ENCODE peak calls at places on chromosome 11, in ten cellular contexts. G is cardiac fibroblast, Y is GM10248, N is glutamatergic neuron, Q is dorsolateral prefrontal cortex, H is lower leg skin, L is osteoblast, C is GM23338, K is nephron progenitor cell, W is Caco-2. U is an unnamed sample.

GRCh38 chr11:9273430-9274336 is 8.5 kb upstream of the DENND5A start:
- DNase-seq in G (peak; percentile 44), Y (no peak), N (no peak), Q (no peak), H (no peak), L (peak; percentile 58), C (no peak), K (no peak), W (no peak), U (no peak)

GRCh38 chr11:35549787-35550186 is 24.4 kb upstream of the PAMR1 start:
- DNase-seq in G (peak; percentile 87), Y (no peak), N (peak; percentile 39), Q (no peak), H (no peak), L (peak; percentile 91), C (peak; percentile 18), K (peak; percentile 18), W (peak; percentile 41), U (no peak)

GRCh38 chr11:61654397-61654829 is 25.8 kb upstream of the DAGLA start:
- DNase-seq in G (peak; percentile 42), Y (no peak), N (no peak), Q (no peak), H (peak; percentile 56), L (no peak), C (no peak), K (no peak), W (no peak), U (no peak)

GRCh38 chr11:4926607-4927006 is 2.5 kb upstream of the OR51G1 start:
- DNase-seq in G (no peak), Y (no peak), N (no peak), Q (no peak), H (no peak), L (no peak), C (no peak), K (no peak), W (no peak), U (no peak)

GRCh38 chr11:96309001-96309642 is 33.9 kb downstream of the MAML2 start:
- DNase-seq in G (peak; percentile 83), Y (no peak), N (no peak), Q (no peak), H (no peak), L (no peak), C (no peak), K (no peak), W (no peak), U (no peak)

GRCh38 chr11:70333206-70333605 is 62.7 kb downstream of the PPFIA1 start:
- DNase-seq in G (peak; percentile 58), Y (no peak), N (no peak), Q (peak; percentile 71), H (no peak), L (no peak), C (no peak), K (no peak), W (no peak), U (no peak)

GRCh38 chr11:90288207-90288821 is 65.5 kb upstream of the CHORDC1 start:
- DNase-seq in G (peak; percentile 16), Y (peak; percentile 17), N (no peak), Q (no peak), H (no peak), L (no peak), C (peak; percentile 57), K (no peak), W (no peak), U (no peak)

GRCh38 chr11:134272381-134273316 is 3.5 kb upstream of the GLB1L3 start:
- DNase-seq in G (peak; percentile 76), Y (no peak), N (peak; percentile 60), Q (no peak), H (no peak), L (no peak), C (peak; percentile 91), K (no peak), W (peak; percentile 76), U (no peak)

DNA sequence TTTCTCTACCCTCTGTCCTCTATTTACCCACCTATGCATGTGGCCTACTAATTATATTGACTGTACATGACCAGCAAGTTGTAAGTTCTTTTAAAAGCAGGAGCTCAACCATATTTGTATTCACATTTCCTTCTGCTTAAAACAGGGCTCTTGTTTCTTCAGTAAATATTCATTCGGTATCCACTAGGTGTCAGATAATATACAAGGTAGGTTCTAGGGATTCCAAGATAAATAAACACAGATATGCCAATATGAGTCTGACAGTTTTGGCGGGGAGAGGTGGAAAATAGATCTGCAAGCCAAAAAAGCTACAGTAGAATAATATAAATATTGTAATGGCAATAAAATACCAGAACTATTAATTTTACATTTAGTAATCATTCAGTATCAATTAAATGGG is 15.3 kb upstream of the RAB30 start:
- DNase-seq in G (peak; percentile 21), Y (no peak), N (no peak), Q (no peak), H (no peak), L (no peak), C (no peak), K (no peak), W (no peak), U (no peak)
- TF ChIP-seq CTCF in G (no peak), Y (peak; percentile 11), N (no peak), Q (no peak), H (no peak), L (peak; percentile 13), C (peak; percentile 24), K (no peak), W (peak; percentile 51), U (no peak)

DNA sequence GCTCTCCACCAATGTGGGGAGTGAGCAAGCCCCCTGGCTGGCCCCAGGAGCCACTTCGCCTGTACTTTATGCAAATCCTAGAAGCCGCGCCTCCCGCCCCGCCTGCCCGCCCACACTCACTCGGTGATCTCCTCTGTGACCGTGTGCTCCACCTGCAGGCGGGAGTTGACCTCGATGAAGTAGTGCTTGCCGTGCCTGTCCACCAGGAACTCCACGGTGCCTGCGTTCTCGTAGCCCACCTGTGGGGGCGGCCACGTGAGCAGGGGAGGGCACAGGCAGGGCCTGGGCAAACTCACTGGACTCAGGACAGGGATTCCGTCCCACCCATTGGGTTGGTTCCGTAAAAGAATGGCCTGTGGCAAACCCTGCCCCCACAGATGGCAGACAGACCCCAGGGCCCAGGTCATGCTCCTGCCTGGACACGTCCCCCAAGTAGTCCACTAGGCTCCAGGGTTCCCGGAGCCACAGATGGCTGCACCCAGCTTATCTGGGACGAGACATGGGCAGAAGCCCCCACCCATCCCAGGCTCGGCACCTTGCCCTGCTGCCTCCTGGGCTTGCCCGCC is 11.9 kb downstream of the LRFN4 start:
- DNase-seq in G (no peak), Y (peak; percentile 94), N (peak; percentile 73), Q (no peak), H (no peak), L (peak; percentile 89), C (peak; percentile 94), K (peak; percentile 74), W (peak; percentile 94), U (peak; percentile 82)
- TF ChIP-seq CTCF in G (no peak), Y (peak; percentile 68), N (peak; percentile 42), Q (no peak), H (no peak), L (no peak), C (peak; percentile 70), K (peak; percentile 52), W (peak; percentile 94), U (peak; percentile 66)

GRCh38 chr11:13143486-13144297 is 133.9 kb upstream of the BMAL1 start:
- DNase-seq in G (no peak), Y (no peak), N (no peak), Q (no peak), H (no peak), L (no peak), C (no peak), K (no peak), W (peak; percentile 45), U (no peak)

GRCh38 chr11:13141731-13142724 is 132.9 kb downstream of the RASSF10 start:
- DNase-seq in G (no peak), Y (no peak), N (no peak), Q (no peak), H (no peak), L (no peak), C (no peak), K (no peak), W (peak; percentile 40), U (no peak)

GRCh38 chr11:13149991-13150390 is 127.6 kb upstream of the BMAL1 start:
- DNase-seq in G (no peak), Y (no peak), N (no peak), Q (no peak), H (no peak), L (no peak), C (no peak), K (no peak), W (no peak), U (no peak)

GRCh38 chr11:13140873-13141655 is 131.9 kb downstream of the RASSF10 start:
- DNase-seq in G (peak; percentile 18), Y (no peak), N (no peak), Q (no peak), H (no peak), L (peak; percentile 50), C (no peak), K (no peak), W (no peak), U (no peak)

GRCh38 chr11:13145461-13145860 is 132.1 kb upstream of the BMAL1 start:
- DNase-seq in G (no peak), Y (no peak), N (no peak), Q (no peak), H (no peak), L (peak; percentile 61), C (peak; percentile 46), K (no peak), W (no peak), U (no peak)
- TF ChIP-seq CTCF in G (no peak), Y (no peak), N (no peak), Q (no peak), H (no peak), L (no peak), C (peak; percentile 43), K (no peak), W (no peak), U (no peak)

GRCh38 chr11:71448257-71449161 is at the start of gene DHCR7:
- DNase-seq in G (peak; percentile 97), Y (peak; percentile 98), N (peak; percentile 99), Q (peak; percentile 97), H (peak; percentile 78), L (peak; percentile 100), C (peak; percentile 96), K (peak; percentile 98), W (peak; percentile 99), U (peak; percentile 99)
- TF ChIP-seq CTCF in G (no peak), Y (no peak), N (no peak), Q (peak; percentile 7), H (no peak), L (no peak), C (no peak), K (no peak), W (no peak), U (no peak)

GRCh38 chr11:11171285-11171684 is 181.8 kb downstream of the CSNK2A3 start:
- DNase-seq in G (no peak), Y (no peak), N (no peak), Q (no peak), H (no peak), L (no peak), C (no peak), K (no peak), W (no peak), U (no peak)
- TF ChIP-seq CTCF in G (no peak), Y (no peak), N (no peak), Q (no peak), H (no peak), L (no peak), C (no peak), K (no peak), W (no peak), U (no peak)

DNA sequence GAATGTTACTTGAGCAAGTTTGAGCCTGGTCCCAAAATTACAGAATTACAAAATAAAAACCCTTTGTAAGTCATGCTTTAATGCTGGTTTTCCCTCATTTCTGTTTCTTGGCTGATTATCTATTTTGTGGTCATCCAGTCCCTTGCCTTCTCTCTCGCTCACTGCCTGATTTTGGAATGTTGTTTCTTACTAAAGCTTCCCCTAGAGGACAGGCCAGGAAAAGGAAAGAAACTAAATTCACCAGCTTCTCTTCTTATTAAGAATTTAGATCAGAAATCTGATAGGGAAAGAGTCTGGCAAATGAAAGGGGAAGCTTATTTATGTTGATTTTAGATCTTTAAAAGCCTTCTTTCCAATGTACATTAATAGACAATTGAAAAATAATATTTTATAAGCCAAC is 16.6 kb upstream of the BDNF start:
- DNase-seq in G (peak; percentile 35), Y (no peak), N (no peak), Q (no peak), H (no peak), L (peak; percentile 80), C (peak; percentile 71), K (no peak), W (no peak), U (no peak)
- TF ChIP-seq CTCF in G (peak; percentile 10), Y (no peak), N (no peak), Q (peak; percentile 22), H (no peak), L (peak; percentile 31), C (peak; percentile 43), K (no peak), W (peak; percentile 17), U (no peak)